ENCODE peak calls at places on chromosomes 5 and 9, in six cellular contexts. P is fibroblast of pulmonary artery, W is GM10248, S is activated B cell treated with CpG ODN at 0.5 μM for 24 hours, I is A549, N is suprapubic skin. Y is an unnamed sample.

GRCh38 chr9:135811796-135812195 is 95.5 kb downstream of the CAMSAP1 start:
- DNase-seq in P (no peak), W (no peak), S (no peak), I (no peak), N (peak), Y (no peak)

GRCh38 chr9:75715360-75715759 is 175.1 kb upstream of the PCSK5 start:
- DNase-seq in P (no peak), W (no peak), S (no peak), I (no peak), N (no peak), Y (no peak)

GRCh38 chr9:98538626-98539031 is 170.1 kb downstream of the GABBR2 start:
- DNase-seq in P (no peak), W (no peak), S (no peak), I (no peak), N (no peak), Y (no peak)

GRCh38 chr5:120152472-120152871 is 311.6 kb upstream of the PRR16 start:
- DNase-seq in P (peak), W (no peak), S (no peak), I (peak), N (no peak), Y (peak)

GRCh38 chr5:154038241-154038603 is 488 bp downstream of the FAM114A2 start:
- DNase-seq in P (no peak), W (peak), S (no peak), I (no peak), N (no peak), Y (peak)

GRCh38 chr9:9352877-9353481 is 1259.8 kb downstream of the PTPRD start:
- DNase-seq in P (peak), W (no peak), S (no peak), I (no peak), N (no peak), Y (no peak)

GRCh38 chr5:870973-871372 is 20.2 kb upstream of the ZDHHC11 start:
- DNase-seq in P (no peak), W (no peak), S (no peak), I (no peak), N (no peak), Y (no peak)

GRCh38 chr9:124934290-124934689 is 6.6 kb downstream of the GOLGA1 start:
- DNase-seq in P (peak), W (peak), S (no peak), I (no peak), N (no peak), Y (peak)

GRCh38 chr5:147482426-147483196 is 27.3 kb downstream of the DPYSL3 start:
- DNase-seq in P (peak), W (no peak), S (no peak), I (no peak), N (no peak), Y (no peak)

GRCh38 chr5:36045895-36046294 is 20.8 kb downstream of the UGT3A2 start:
- DNase-seq in P (no peak), W (no peak), S (no peak), I (no peak), N (no peak), Y (no peak)

GRCh38 chr5:36035696-36036095 is 31.0 kb downstream of the UGT3A2 start:
- DNase-seq in P (no peak), W (no peak), S (no peak), I (no peak), N (no peak), Y (no peak)

GRCh38 chr5:36040651-36041536 is 25.8 kb downstream of the UGT3A2 start:
- DNase-seq in P (no peak), W (no peak), S (no peak), I (no peak), N (no peak), Y (no peak)

DNA sequence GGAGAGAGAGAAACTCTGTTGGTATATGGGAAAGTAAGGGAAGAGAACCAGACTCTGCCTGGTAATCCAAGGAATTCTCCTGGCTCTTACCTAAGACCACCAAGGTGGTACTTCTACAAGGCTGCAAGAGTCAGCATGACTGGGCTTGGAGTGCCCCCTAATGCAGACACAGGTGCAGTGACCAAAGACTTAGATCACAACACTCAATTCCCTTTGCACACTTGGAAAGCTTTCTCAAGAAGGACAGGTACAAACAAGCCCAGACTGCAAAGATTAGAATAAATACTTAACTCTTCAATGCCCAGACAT is 25.2 kb downstream of the UGT3A2 start:
- DNase-seq in P (no peak), W (no peak), S (no peak), I (no peak), N (no peak), Y (no peak)
- TF ChIP-seq CTCF in P (no peak), W (no peak), S (no peak), I (no peak), N (no peak), Y (no peak)

GRCh38 chr9:131405429-131405828 is 11.5 kb downstream of the PRRC2B start:
- DNase-seq in P (peak), W (no peak), S (no peak), I (no peak), N (no peak), Y (no peak)

GRCh38 chr9:131404581-131404980 is 10.7 kb downstream of the PRRC2B start:
- DNase-seq in P (peak), W (no peak), S (no peak), I (no peak), N (no peak), Y (no peak)

GRCh38 chr9:131403493-131403773 is 9.5 kb downstream of the PRRC2B start:
- DNase-seq in P (no peak), W (no peak), S (no peak), I (no peak), N (no peak), Y (no peak)

GRCh38 chr9:131405858-131406566 is 12.1 kb downstream of the PRRC2B start:
- DNase-seq in P (no peak), W (no peak), S (no peak), I (no peak), N (no peak), Y (no peak)

DNA sequence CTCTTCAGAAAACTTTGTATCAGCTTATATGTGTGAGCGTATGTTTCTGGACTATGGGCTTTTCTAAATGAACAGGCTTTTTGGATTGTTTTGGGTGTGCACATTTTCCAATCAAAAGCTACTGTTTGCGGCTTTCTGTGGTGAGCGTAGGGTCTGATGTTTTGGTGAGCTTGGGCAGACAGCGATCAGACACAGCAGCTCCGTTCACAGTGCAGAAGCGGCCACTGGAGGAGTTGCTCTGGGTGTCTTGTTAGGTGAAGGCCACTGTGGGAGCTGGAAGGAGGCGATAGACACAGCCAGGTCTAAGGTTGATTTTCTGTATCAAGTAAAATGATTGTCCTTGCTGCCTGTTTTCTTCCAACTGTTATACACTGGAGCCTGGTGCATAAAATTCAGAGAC is 11.1 kb downstream of the PRRC2B start:
- DNase-seq in P (no peak), W (no peak), S (no peak), I (no peak), N (no peak), Y (no peak)
- TF ChIP-seq CTCF in P (no peak), W (no peak), S (no peak), I (no peak), N (no peak), Y (no peak)

GRCh38 chr5:110040178-110040577 is 350.5 kb downstream of the MAN2A1 start:
- DNase-seq in P (peak), W (no peak), S (no peak), I (no peak), N (no peak), Y (no peak)
- TF ChIP-seq CTCF in P (peak), W (no peak), S (no peak), I (no peak), N (no peak), Y (peak)

GRCh38 chr5:5165541-5166002 is 25.4 kb downstream of the ADAMTS16 start:
- DNase-seq in P (no peak), W (no peak), S (no peak), I (no peak), N (no peak), Y (peak)
- TF ChIP-seq CTCF in P (no peak), W (no peak), S (no peak), I (no peak), N (no peak), Y (no peak)

GRCh38 chr9:5425006-5425628 is 12.6 kb downstream of the PLGRKT start:
- DNase-seq in P (peak), W (peak), S (no peak), I (peak), N (no peak), Y (no peak)
- TF ChIP-seq CTCF in P (peak), W (peak), S (no peak), I (peak), N (no peak), Y (peak)

GRCh38 chr9:121024237-121024636 is 25.8 kb downstream of the C5 start:
- DNase-seq in P (no peak), W (no peak), S (no peak), I (no peak), N (no peak), Y (no peak)

GRCh38 chr9:121026260-121026691 is 23.8 kb downstream of the C5 start:
- DNase-seq in P (peak), W (no peak), S (no peak), I (peak), N (no peak), Y (no peak)

GRCh38 chr9:121026768-121027167 is 23.3 kb downstream of the C5 start:
- DNase-seq in P (no peak), W (no peak), S (no peak), I (no peak), N (no peak), Y (no peak)

GRCh38 chr9:121021294-121021693 is 28.8 kb downstream of the C5 start:
- DNase-seq in P (no peak), W (no peak), S (no peak), I (no peak), N (no peak), Y (no peak)

GRCh38 chr9:121023064-121023463 is 27.0 kb downstream of the C5 start:
- DNase-seq in P (peak), W (no peak), S (no peak), I (peak), N (no peak), Y (no peak)
- TF ChIP-seq CTCF in P (peak), W (no peak), S (no peak), I (peak), N (no peak), Y (peak)

DNA sequence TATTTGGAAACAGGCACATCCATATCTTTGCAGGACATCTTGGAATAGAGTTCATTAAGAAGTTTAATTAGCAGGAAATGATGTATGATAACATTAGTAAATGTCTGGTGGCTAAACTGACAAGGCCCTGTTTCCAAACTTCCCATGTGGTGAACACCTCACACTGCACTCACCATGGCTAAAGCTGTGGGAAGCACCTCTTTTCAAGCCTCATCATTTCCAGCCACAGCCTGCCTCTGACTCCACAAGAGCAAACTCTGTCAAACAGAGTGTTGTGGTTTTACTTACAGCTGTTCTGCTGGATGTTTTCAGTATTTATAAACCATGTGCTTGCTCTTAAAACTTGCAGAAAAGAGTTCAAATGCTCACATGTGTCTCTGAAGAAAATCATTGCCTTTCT is 14.9 kb upstream of the NDUFB6 start:
- DNase-seq in P (no peak), W (no peak), S (no peak), I (no peak), N (no peak), Y (no peak)
- TF ChIP-seq CTCF in P (no peak), W (no peak), S (no peak), I (no peak), N (no peak), Y (peak)

GRCh38 chr9:116285320-116285719 is 131.7 kb downstream of the PAPPA start:
- DNase-seq in P (no peak), W (no peak), S (no peak), I (no peak), N (no peak), Y (no peak)
- TF ChIP-seq CTCF in P (peak), W (no peak), S (no peak), I (no peak), N (no peak), Y (peak)